ENCODE peak calls at places on chromosomes 16 and 17, in four cellular contexts. R is body of pancreas, F is lung, T is NCI-H2029 treated with DMSO at 0.1 percent for 48 hours. W is an unnamed sample.

GRCh38 chr17:16027708-16028584 is 28.3 kb downstream of the TTC19 start:
- DNase-seq in R (no peak), F (no peak), T (no peak), W (peak; percentile 95)

GRCh38 chr16:27965801-27966200 is 97.7 kb downstream of the GSG1L start:
- DNase-seq in R (no peak), F (no peak), T (no peak), W (no peak)

GRCh38 chr16:71474864-71475263 is 12.8 kb upstream of the ZNF23 start:
- DNase-seq in R (no peak), F (no peak), T (no peak), W (peak; percentile 85)

GRCh38 chr16:27402964-27403600 is 1.1 kb downstream of the IL21R start:
- DNase-seq in R (no peak), F (no peak), T (no peak), W (peak; percentile 35)

GRCh38 chr16:25747160-25747758 is 55.5 kb downstream of the HS3ST4 start:
- DNase-seq in R (no peak), F (no peak), T (no peak), W (no peak)

GRCh38 chr16:88777801-88778415 is 7.1 kb downstream of the PIEZO1 start:
- DNase-seq in R (no peak), F (no peak), T (no peak), W (no peak)

GRCh38 chr16:17222756-17223411 is 247.9 kb downstream of the XYLT1 start:
- DNase-seq in R (no peak), F (no peak), T (no peak), W (no peak)

GRCh38 chr17:7237761-7238417 is 1.4 kb downstream of the PHF23 start:
- DNase-seq in R (peak; percentile 76), F (peak; percentile 85), T (no peak), W (peak; percentile 54)

GRCh38 chr17:37490022-37490587 is 414 bp downstream of the DUSP14 start:
- DNase-seq in R (peak; percentile 60), F (peak; percentile 60), T (no peak), W (peak; percentile 33)

GRCh38 chr16:54326266-54326662 is 39.7 kb upstream of the IRX3 start:
- DNase-seq in R (no peak), F (no peak), T (no peak), W (peak; percentile 84)

GRCh38 chr16:26027060-26027459 is 335.3 kb downstream of the HS3ST4 start:
- DNase-seq in R (no peak), F (no peak), T (no peak), W (no peak)

GRCh38 chr17:9959377-9959981 is 54.4 kb upstream of the RCVRN start:
- DNase-seq in R (no peak), F (no peak), T (no peak), W (peak; percentile 43)

GRCh38 chr17:70819183-70819582 is 649.9 kb downstream of the KCNJ2 start:
- DNase-seq in R (no peak), F (no peak), T (no peak), W (no peak)

GRCh38 chr16:69411064-69411985 is 13.1 kb upstream of the CYB5B start:
- DNase-seq in R (no peak), F (no peak), T (no peak), W (no peak)

GRCh38 chr17:82281502-82282238 is 8.2 kb upstream of the CSNK1D start:
- DNase-seq in R (peak; percentile 86), F (peak; percentile 78), T (no peak), W (peak; percentile 89)

GRCh38 chr16:71255721-71256120 is 25.2 kb upstream of the HYDIN start:
- DNase-seq in R (no peak), F (no peak), T (no peak), W (no peak)

GRCh38 chr16:1416521-1416941 is 2.0 kb upstream of the UNKL start:
- DNase-seq in R (no peak), F (no peak), T (no peak), W (no peak)

GRCh38 chr16:48384305-48384981 is 770 bp downstream of the SIAH1 start:
- DNase-seq in R (peak; percentile 57), F (no peak), T (no peak), W (peak; percentile 22)

W was measured in A172.